ENCODE peak calls at places on chromosomes 13 and 19, in six cellular contexts. O is tibial nerve; R is stimulated activated CD8-positive, alpha-beta memory T cell treated with anti-CD3 and anti-CD28 coated beads, Interleukin-7, amount 100 ng/mL, for 1 hour; H is ovary; W is left cardiac atrium; K is fibroblast of the aortic adventitia. P is an unnamed sample.
A peak's percentile ranks its signal among the peaks of the same experiment; 100 is the strongest.

GRCh38 chr13:30900952-30901749 is 4.9 kb upstream of the MEDAG start:
- DNase-seq in K (no peak), W (no peak), R (no peak), H (no peak), O (no peak), P (no peak)

GRCh38 chr19:48218964-48219363 is 36.7 kb downstream of the CARD8 start:
- DNase-seq in R (no peak), W (no peak), H (no peak), O (no peak), K (no peak), P (peak; percentile 61)

GRCh38 chr19:19964416-19964815 is 63.7 kb downstream of the ZNF93 start:
- DNase-seq in K (no peak), W (no peak), R (no peak), H (no peak), O (no peak), P (no peak)

GRCh38 chr13:23330356-23330755 is 103.1 kb downstream of the SACS start:
- DNase-seq in R (no peak), K (no peak), O (no peak), H (no peak), W (no peak), P (no peak)

GRCh38 chr13:32135655-32136054 is 104.1 kb downstream of the FRY start:
- DNase-seq in W (no peak), O (no peak), R (no peak), K (peak; percentile 21), H (no peak), P (peak; percentile 63)

GRCh38 chr13:51921790-51922740 is 60.3 kb downstream of the CCDC70 start:
- DNase-seq in O (no peak), K (no peak), W (no peak), H (no peak), R (no peak), P (peak; percentile 3)

GRCh38 chr19:52778811-52779210 is 7.8 kb downstream of the ZNF600 start:
- DNase-seq in R (peak; percentile 13), H (no peak), W (no peak), O (no peak), K (no peak), P (no peak)

GRCh38 chr13:36674337-36675212 is 755 bp downstream of the SERTM1 start:
- DNase-seq in H (no peak), W (no peak), O (no peak), R (no peak), K (no peak), P (no peak)

GRCh38 chr19:58569943-58570670 is 3.0 kb downstream of the MZF1 start:
- DNase-seq in H (peak; percentile 27), O (peak; percentile 8), R (no peak), W (peak; percentile 15), K (no peak), P (no peak)

GRCh38 chr19:45336696-45337251 is 3.8 kb upstream of the KLC3 start:
- DNase-seq in R (no peak), O (no peak), H (no peak), W (no peak), K (no peak), P (no peak)

GRCh38 chr13:83709751-83710515 is 172.3 kb downstream of the SLITRK1 start:
- DNase-seq in W (no peak), R (no peak), O (no peak), K (no peak), H (no peak), P (no peak)

GRCh38 chr13:52850396-52851152 is 2.1 kb upstream of the PCDH8 start:
- DNase-seq in H (peak; percentile 42), W (peak; percentile 80), K (peak; percentile 34), R (no peak), O (peak; percentile 47), P (peak; percentile 61)

P was measured in cardiac fibroblast.